ENCODE peak calls at places on chromosome 15, in nine cellular contexts. One of them, this sample, is unnamed.

GRCh38 chr15:74302821-74303359 is 64.6 kb downstream of the CYP11A1 start:
- DNase-seq in substantia nigra: no peak
- DNase-seq in endodermal cell: peak
- DNase-seq in T1000: no peak
- DNase-seq in mesenteric fat pad: no peak
- DNase-seq in SW480: no peak
- DNase-seq in gastrocnemius medialis: no peak
- DNase-seq in kidney tubule cell: peak
- DNase-seq in stimulated activated CD8-positive, alpha-beta memory T cell treated with anti-CD3 and anti-CD28 coated beads, Interleukin-2, amount 100 ng/mL, for 48 hours: peak
- DNase-seq in this sample: peak

GRCh38 chr15:88800026-88800425 is 3.2 kb upstream of the ACAN start:
- DNase-seq in substantia nigra: no peak
- DNase-seq in endodermal cell: no peak
- DNase-seq in T1000: no peak
- DNase-seq in mesenteric fat pad: peak
- DNase-seq in SW480: peak
- DNase-seq in gastrocnemius medialis: no peak
- DNase-seq in kidney tubule cell: peak
- DNase-seq in stimulated activated CD8-positive, alpha-beta memory T cell treated with anti-CD3 and anti-CD28 coated beads, Interleukin-2, amount 100 ng/mL, for 48 hours: no peak
- DNase-seq in this sample: peak

GRCh38 chr15:81962438-81962837 is 83.4 kb downstream of the MEX3B start:
- DNase-seq in substantia nigra: no peak
- DNase-seq in endodermal cell: no peak
- DNase-seq in T1000: no peak
- DNase-seq in mesenteric fat pad: no peak
- DNase-seq in SW480: no peak
- DNase-seq in gastrocnemius medialis: no peak
- DNase-seq in kidney tubule cell: no peak
- DNase-seq in stimulated activated CD8-positive, alpha-beta memory T cell treated with anti-CD3 and anti-CD28 coated beads, Interleukin-2, amount 100 ng/mL, for 48 hours: no peak
- DNase-seq in this sample: no peak

GRCh38 chr15:88646951-88647350 is 8.1 kb downstream of the ISG20 start:
- DNase-seq in substantia nigra: no peak
- DNase-seq in endodermal cell: no peak
- DNase-seq in T1000: no peak
- DNase-seq in mesenteric fat pad: peak
- DNase-seq in SW480: no peak
- DNase-seq in gastrocnemius medialis: no peak
- DNase-seq in kidney tubule cell: no peak
- DNase-seq in stimulated activated CD8-positive, alpha-beta memory T cell treated with anti-CD3 and anti-CD28 coated beads, Interleukin-2, amount 100 ng/mL, for 48 hours: no peak
- DNase-seq in this sample: no peak

GRCh38 chr15:77013786-77014136 is 18.8 kb downstream of the PSTPIP1 start:
- DNase-seq in substantia nigra: no peak
- DNase-seq in endodermal cell: no peak
- DNase-seq in T1000: no peak
- DNase-seq in mesenteric fat pad: no peak
- DNase-seq in SW480: peak
- DNase-seq in gastrocnemius medialis: no peak
- DNase-seq in kidney tubule cell: peak
- DNase-seq in stimulated activated CD8-positive, alpha-beta memory T cell treated with anti-CD3 and anti-CD28 coated beads, Interleukin-2, amount 100 ng/mL, for 48 hours: peak
- DNase-seq in this sample: peak

GRCh38 chr15:72173401-72173800 is 24.2 kb downstream of the GRAMD2A start:
- DNase-seq in substantia nigra: no peak
- DNase-seq in endodermal cell: no peak
- DNase-seq in T1000: no peak
- DNase-seq in mesenteric fat pad: peak
- DNase-seq in SW480: no peak
- DNase-seq in gastrocnemius medialis: no peak
- DNase-seq in kidney tubule cell: no peak
- DNase-seq in stimulated activated CD8-positive, alpha-beta memory T cell treated with anti-CD3 and anti-CD28 coated beads, Interleukin-2, amount 100 ng/mL, for 48 hours: no peak
- DNase-seq in this sample: no peak

GRCh38 chr15:27538325-27538724 is 560.8 kb downstream of the OCA2 start:
- DNase-seq in substantia nigra: no peak
- DNase-seq in endodermal cell: no peak
- DNase-seq in T1000: no peak
- DNase-seq in mesenteric fat pad: no peak
- DNase-seq in SW480: no peak
- DNase-seq in gastrocnemius medialis: no peak
- DNase-seq in kidney tubule cell: no peak
- DNase-seq in stimulated activated CD8-positive, alpha-beta memory T cell treated with anti-CD3 and anti-CD28 coated beads, Interleukin-2, amount 100 ng/mL, for 48 hours: no peak
- DNase-seq in this sample: no peak

GRCh38 chr15:70508561-70509281 is 254.6 kb downstream of the UACA start:
- DNase-seq in substantia nigra: no peak
- DNase-seq in endodermal cell: no peak
- DNase-seq in T1000: no peak
- DNase-seq in mesenteric fat pad: no peak
- DNase-seq in SW480: peak
- DNase-seq in gastrocnemius medialis: peak
- DNase-seq in kidney tubule cell: peak
- DNase-seq in stimulated activated CD8-positive, alpha-beta memory T cell treated with anti-CD3 and anti-CD28 coated beads, Interleukin-2, amount 100 ng/mL, for 48 hours: no peak
- DNase-seq in this sample: peak

GRCh38 chr15:31325432-31325975 is 1.1 kb upstream of the KLF13 start:
- DNase-seq in substantia nigra: peak
- DNase-seq in endodermal cell: peak
- DNase-seq in T1000: no peak
- DNase-seq in mesenteric fat pad: no peak
- DNase-seq in SW480: peak
- DNase-seq in gastrocnemius medialis: peak
- DNase-seq in kidney tubule cell: no peak
- DNase-seq in stimulated activated CD8-positive, alpha-beta memory T cell treated with anti-CD3 and anti-CD28 coated beads, Interleukin-2, amount 100 ng/mL, for 48 hours: peak
- DNase-seq in this sample: no peak

GRCh38 chr15:78103406-78104118 is 11.2 kb downstream of the SH2D7 start:
- DNase-seq in substantia nigra: no peak
- DNase-seq in endodermal cell: no peak
- DNase-seq in T1000: no peak
- DNase-seq in mesenteric fat pad: no peak
- DNase-seq in SW480: no peak
- DNase-seq in gastrocnemius medialis: no peak
- DNase-seq in kidney tubule cell: no peak
- DNase-seq in stimulated activated CD8-positive, alpha-beta memory T cell treated with anti-CD3 and anti-CD28 coated beads, Interleukin-2, amount 100 ng/mL, for 48 hours: peak
- DNase-seq in this sample: no peak

GRCh38 chr15:89812126-89812846 is 2.4 kb downstream of the ANPEP start:
- DNase-seq in substantia nigra: no peak
- DNase-seq in endodermal cell: no peak
- DNase-seq in T1000: no peak
- DNase-seq in mesenteric fat pad: peak
- DNase-seq in SW480: no peak
- DNase-seq in gastrocnemius medialis: peak
- DNase-seq in kidney tubule cell: peak
- DNase-seq in stimulated activated CD8-positive, alpha-beta memory T cell treated with anti-CD3 and anti-CD28 coated beads, Interleukin-2, amount 100 ng/mL, for 48 hours: no peak
- DNase-seq in this sample: no peak

GRCh38 chr15:86247249-86247955 is 167.7 kb downstream of the AGBL1 start:
- DNase-seq in substantia nigra: no peak
- DNase-seq in endodermal cell: no peak
- DNase-seq in T1000: no peak
- DNase-seq in mesenteric fat pad: no peak
- DNase-seq in SW480: peak
- DNase-seq in gastrocnemius medialis: no peak
- DNase-seq in kidney tubule cell: peak
- DNase-seq in stimulated activated CD8-positive, alpha-beta memory T cell treated with anti-CD3 and anti-CD28 coated beads, Interleukin-2, amount 100 ng/mL, for 48 hours: no peak
- DNase-seq in this sample: peak

GRCh38 chr15:90870354-90871096 is 2.1 kb downstream of the FURIN start:
- DNase-seq in substantia nigra: no peak
- DNase-seq in endodermal cell: peak
- DNase-seq in T1000: no peak
- DNase-seq in mesenteric fat pad: no peak
- DNase-seq in SW480: no peak
- DNase-seq in gastrocnemius medialis: no peak
- DNase-seq in kidney tubule cell: peak
- DNase-seq in stimulated activated CD8-positive, alpha-beta memory T cell treated with anti-CD3 and anti-CD28 coated beads, Interleukin-2, amount 100 ng/mL, for 48 hours: no peak
- DNase-seq in this sample: no peak

GRCh38 chr15:31440754-31441298 is 114.2 kb downstream of the KLF13 start:
- DNase-seq in substantia nigra: no peak
- DNase-seq in endodermal cell: peak
- DNase-seq in T1000: no peak
- DNase-seq in mesenteric fat pad: no peak
- DNase-seq in SW480: no peak
- DNase-seq in gastrocnemius medialis: no peak
- DNase-seq in kidney tubule cell: peak
- DNase-seq in stimulated activated CD8-positive, alpha-beta memory T cell treated with anti-CD3 and anti-CD28 coated beads, Interleukin-2, amount 100 ng/mL, for 48 hours: no peak
- DNase-seq in this sample: no peak

This sample was measured in mammary epithelial cell.